ENCODE peak calls at places on chromosomes 4 and X, in eight cellular contexts. D is bronchial epithelial cell, J is left ventricle myocardium inferior, M is fibroblast of mammary gland, F is epithelial cell of esophagus, U is GM13976, Z is BE2C, H is Calu3. T is an unnamed sample.

GRCh38 chr4:101169044-101170014 is 178.0 kb downstream of the PPP3CA start:
- DNase-seq in M (peak), J (peak), F (peak), U (peak), D (peak), H (peak), Z (peak), T (peak)

GRCh38 chr4:144562019-144562740 is 83.8 kb upstream of the HHIP start:
- DNase-seq in Z (no peak), H (peak), M (peak), F (no peak), J (no peak), U (no peak), D (no peak), T (peak)

GRCh38 chr4:61614256-61614655 is 414.1 kb downstream of the ADGRL3 start:
- DNase-seq in Z (no peak), J (no peak), M (no peak), H (no peak), D (peak), F (peak), U (no peak), T (no peak)

GRCh38 chr4:88818650-88819470 is 121.2 kb upstream of the NAP1L5 start:
- DNase-seq in J (no peak), M (peak), F (peak), D (peak), Z (peak), U (peak), H (peak), T (peak)

GRCh38 chr4:124433500-124433899 is 279.0 kb downstream of the ANKRD50 start:
- DNase-seq in M (peak), U (no peak), D (peak), Z (no peak), H (no peak), J (no peak), F (no peak), T (no peak)

GRCh38 chrX:44203791-44204190 is 139.7 kb downstream of the EFHC2 start:
- DNase-seq in M (no peak), H (peak), J (no peak), Z (no peak), F (peak), D (no peak), U (no peak), T (no peak)

GRCh38 chr4:25949166-25949748 is 35.2 kb downstream of the SMIM20 start:
- DNase-seq in U (no peak), Z (no peak), F (no peak), J (no peak), H (no peak), M (no peak), D (no peak), T (no peak)

GRCh38 chr4:5751918-5752802 is 41.2 kb downstream of the EVC start:
- DNase-seq in Z (no peak), H (no peak), M (peak), D (no peak), U (no peak), F (peak), J (no peak), T (peak)

GRCh38 chr4:38634047-38634759 is 29.8 kb upstream of the KLF3 start:
- DNase-seq in D (no peak), H (no peak), J (no peak), U (no peak), F (no peak), M (no peak), Z (no peak), T (no peak)

DNA sequence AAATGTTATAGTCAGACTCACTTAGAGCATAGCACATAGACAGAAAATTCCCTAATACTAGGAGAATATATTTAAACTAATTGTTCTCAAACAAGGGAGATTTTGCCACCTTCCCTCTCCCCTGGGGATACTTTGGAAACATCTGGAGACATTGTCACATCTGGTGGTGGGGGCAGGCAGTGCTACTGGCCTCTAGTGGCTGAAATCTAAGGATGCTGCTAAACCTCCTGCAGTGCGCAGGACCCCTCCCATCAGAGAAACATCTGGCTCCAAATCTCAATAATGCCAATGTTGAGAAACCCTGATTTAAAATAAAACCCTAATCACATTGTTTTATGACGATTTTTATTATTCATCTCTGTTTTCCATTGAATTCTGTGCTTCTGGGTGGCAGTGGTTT is 244.9 kb downstream of the FRMPD4 start:
- DNase-seq in Z (no peak), F (no peak), U (no peak), J (no peak), D (no peak), M (no peak), H (no peak), T (no peak)
- TF ChIP-seq CTCF in Z (peak), F (peak), U (no peak), J (no peak), D (peak), M (peak), H (no peak), T (no peak)

GRCh38 chrX:123971963-123972362 is 10.5 kb downstream of the STAG2 start:
- DNase-seq in M (peak), F (no peak), D (no peak), U (no peak), J (no peak), H (no peak), Z (no peak), T (no peak)

GRCh38 chrX:123975180-123975579 is 13.7 kb downstream of the STAG2 start:
- DNase-seq in D (peak), Z (no peak), H (no peak), J (no peak), U (no peak), M (peak), F (peak), T (no peak)

GRCh38 chrX:123976671-123977316 is 15.3 kb downstream of the STAG2 start:
- DNase-seq in J (no peak), H (no peak), D (peak), M (peak), F (peak), U (no peak), Z (no peak), T (no peak)
- TF ChIP-seq CTCF in J (peak), H (no peak), D (peak), M (peak), F (peak), U (no peak), Z (peak), T (no peak)

GRCh38 chrX:19886375-19886774 is 1.0 kb downstream of the SH3KBP1 start:
- DNase-seq in Z (no peak), U (no peak), J (no peak), H (no peak), F (no peak), M (no peak), D (no peak), T (peak)

GRCh38 chrX:19885732-19886131 is 1.7 kb downstream of the SH3KBP1 start:
- DNase-seq in M (no peak), U (no peak), J (no peak), D (no peak), H (no peak), F (no peak), Z (no peak), T (no peak)

GRCh38 chrX:19889582-19890342 is 2.4 kb upstream of the SH3KBP1 start:
- DNase-seq in U (peak), M (peak), Z (peak), J (no peak), D (peak), H (peak), F (peak), T (no peak)

GRCh38 chrX:19886888-19887531 is 390 bp downstream of the SH3KBP1 start:
- DNase-seq in Z (no peak), M (no peak), J (peak), F (no peak), D (no peak), U (peak), H (peak), T (peak)

GRCh38 chrX:19888419-19888879 is 1.0 kb upstream of the SH3KBP1 start:
- DNase-seq in Z (peak), F (peak), U (peak), M (peak), H (peak), J (no peak), D (peak), T (peak)
- TF ChIP-seq CTCF in Z (peak), F (peak), U (peak), M (peak), H (peak), J (peak), D (peak), T (no peak)

GRCh38 chr4:105146286-105147219 is at the start of gene TET2:
- DNase-seq in M (peak), Z (peak), F (peak), D (peak), J (peak), U (peak), H (peak), T (peak)
- TF ChIP-seq CTCF in M (no peak), Z (no peak), F (no peak), D (no peak), J (peak), U (no peak), H (no peak), T (no peak)

DNA sequence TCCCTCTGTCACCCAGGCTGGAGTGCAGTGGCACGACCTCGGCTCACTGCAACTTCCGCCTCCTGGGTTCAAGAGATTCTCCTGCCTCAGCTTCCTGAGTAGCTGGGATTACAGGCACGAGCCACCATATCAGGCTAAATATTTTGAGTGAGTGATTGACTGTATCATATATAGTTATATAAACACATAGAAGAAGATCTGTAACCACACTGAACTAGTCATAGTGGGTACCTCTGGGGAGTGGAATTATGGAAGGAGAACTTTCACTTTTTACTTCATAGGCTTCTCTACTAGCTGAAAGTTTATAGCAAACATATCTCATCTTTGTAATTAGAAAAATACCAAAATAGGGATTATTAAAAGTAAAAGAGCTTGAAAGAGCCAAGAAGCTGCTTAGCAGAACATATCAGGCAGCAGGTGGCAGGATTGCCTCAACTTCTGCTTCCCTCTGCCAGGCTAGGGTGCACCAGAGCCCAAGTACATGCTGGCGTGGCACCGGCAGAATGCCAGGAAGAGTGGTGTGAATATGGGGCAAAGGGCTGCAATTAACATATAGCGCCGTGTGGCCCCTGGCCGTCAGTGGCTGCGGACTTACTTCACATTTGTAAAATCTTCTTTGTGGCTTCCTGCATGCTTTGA is 39.5 kb upstream of the CD40LG start:
- DNase-seq in H (peak), Z (peak), J (peak), M (peak), U (no peak), F (peak), D (peak), T (peak)
- TF ChIP-seq CTCF in H (peak), Z (peak), J (peak), M (peak), U (peak), F (peak), D (peak), T (no peak)

DNA sequence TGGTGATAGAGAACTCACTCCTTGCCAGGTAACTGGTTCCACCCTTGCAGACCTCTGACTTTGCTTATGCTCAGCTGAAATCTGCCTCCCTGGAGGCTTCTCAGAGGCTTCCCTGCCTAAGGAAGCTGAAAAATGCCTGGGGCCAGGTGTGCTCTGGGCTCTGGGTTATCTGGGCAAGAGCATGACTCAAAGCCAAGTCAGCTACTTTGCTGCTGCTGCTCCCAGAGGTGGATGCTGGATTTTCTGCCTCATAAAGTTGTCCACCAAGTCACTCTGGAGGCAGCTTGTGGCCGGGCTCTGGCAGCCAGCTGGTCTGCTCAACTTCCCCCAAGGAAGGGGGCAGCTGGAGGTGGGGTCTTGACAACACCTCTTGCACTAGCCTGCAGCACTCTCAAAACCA is 132.7 kb downstream of the PJA1 start:
- DNase-seq in J (no peak), H (peak), Z (no peak), M (no peak), U (no peak), F (peak), D (peak), T (no peak)
- TF ChIP-seq CTCF in J (no peak), H (no peak), Z (no peak), M (no peak), U (no peak), F (peak), D (peak), T (no peak)

GRCh38 chr4:153792007-153792892 is 3.4 kb upstream of the SFRP2 start:
- DNase-seq in H (no peak), Z (peak), U (peak), M (peak), J (no peak), F (peak), D (peak), T (peak)
- TF ChIP-seq CTCF in H (no peak), Z (peak), U (no peak), M (peak), J (peak), F (peak), D (peak), T (peak)

GRCh38 chr4:7904108-7904516 is 35.5 kb downstream of the AFAP1 start:
- DNase-seq in J (no peak), U (no peak), F (peak), H (no peak), M (peak), D (no peak), Z (no peak), T (no peak)

GRCh38 chr4:7907142-7907541 is 32.5 kb downstream of the AFAP1 start:
- DNase-seq in Z (no peak), U (no peak), J (no peak), H (no peak), D (no peak), F (no peak), M (peak), T (no peak)

GRCh38 chr4:7904942-7905341 is 34.7 kb downstream of the AFAP1 start:
- DNase-seq in M (peak), J (no peak), F (peak), Z (no peak), D (peak), U (no peak), H (no peak), T (no peak)

GRCh38 chr4:7905461-7905915 is 34.2 kb downstream of the AFAP1 start:
- DNase-seq in M (peak), F (no peak), J (no peak), D (no peak), U (no peak), H (no peak), Z (no peak), T (no peak)

DNA sequence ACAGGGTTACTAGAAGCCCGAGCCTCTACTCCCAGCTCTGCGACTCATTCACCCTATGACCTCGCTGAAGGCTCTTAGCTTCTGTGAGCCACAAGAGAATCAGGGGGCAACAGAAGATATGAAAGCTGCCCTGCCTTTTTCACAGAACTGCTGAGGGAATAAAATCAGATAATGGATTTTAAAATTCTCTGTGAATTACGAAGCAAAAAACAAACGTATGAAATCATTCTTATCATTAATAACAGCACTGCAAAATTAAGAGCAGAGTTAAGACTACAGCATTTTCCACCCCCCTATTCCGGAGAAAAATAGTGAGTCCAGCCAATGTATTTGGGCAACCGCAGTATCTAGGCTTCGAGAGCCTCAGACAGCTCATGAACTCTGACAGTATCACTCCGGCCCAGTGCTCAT is 33.5 kb downstream of the AFAP1 start:
- DNase-seq in J (no peak), H (no peak), D (no peak), M (peak), F (no peak), U (no peak), Z (no peak), T (no peak)
- TF ChIP-seq CTCF in J (no peak), H (no peak), D (no peak), M (no peak), F (no peak), U (no peak), Z (no peak), T (no peak)

GRCh38 chr4:143085224-143085623 is 99.5 kb upstream of the USP38 start:
- DNase-seq in U (no peak), M (no peak), F (no peak), H (no peak), J (no peak), Z (no peak), D (peak), T (no peak)
- TF ChIP-seq CTCF in U (no peak), M (peak), F (no peak), H (no peak), J (peak), Z (peak), D (no peak), T (no peak)

GRCh38 chr4:12041828-12042227 is 613.1 kb upstream of the HS3ST1 start:
- DNase-seq in F (peak), J (no peak), M (no peak), Z (no peak), D (no peak), H (no peak), U (no peak), T (no peak)
- TF ChIP-seq CTCF in F (peak), J (peak), M (peak), Z (no peak), D (no peak), H (no peak), U (no peak), T (peak)

T was measured in endothelial cell.